ENCODE peak calls at places on chromosomes 16 and 17, in four cellular contexts. S, L, E and B are unnamed samples.
A peak's percentile ranks its signal among the peaks of the same experiment; 100 is the strongest.

GRCh38 chr17:83203073-83203471 is 123.7 kb downstream of the METRNL start:
- DNase-seq in S (no peak), L (no peak), E (peak; percentile 94), B (no peak)

GRCh38 chr17:40349477-40350409 is 14.8 kb downstream of the GJD3 start:
- DNase-seq in S (no peak), L (peak; percentile 48), E (no peak), B (no peak)

GRCh38 chr17:57338257-57338919 is 82.1 kb downstream of the MSI2 start:
- DNase-seq in S (no peak), L (no peak), E (no peak), B (no peak)

GRCh38 chr16:75494696-75495601 is at the start of gene CHST6:
- DNase-seq in S (peak; percentile 69), L (peak; percentile 93), E (peak; percentile 26), B (peak; percentile 88)

GRCh38 chr17:83067071-83067717 is 12.2 kb upstream of the METRNL start:
- DNase-seq in S (no peak), L (peak; percentile 36), E (no peak), B (peak; percentile 30)

GRCh38 chr17:40177275-40177874 is at the start of gene RAPGEFL1:
- DNase-seq in S (peak; percentile 75), L (peak; percentile 97), E (peak; percentile 79), B (peak; percentile 91)

GRCh38 chr16:4200000-4200780 is 41.7 kb downstream of the SRL start:
- DNase-seq in S (peak; percentile 35), L (peak; percentile 88), E (peak; percentile 72), B (peak; percentile 61)

GRCh38 chr17:67359960-67360817 is 6.2 kb downstream of the PSMD12 start:
- DNase-seq in S (no peak), L (peak; percentile 78), E (peak; percentile 24), B (no peak)

GRCh38 chr17:29617481-29618271 is 5.0 kb downstream of the CORO6 start:
- DNase-seq in S (no peak), L (peak; percentile 96), E (no peak), B (peak; percentile 91)

GRCh38 chr17:1005361-1005946 is 8.5 kb downstream of the TIMM22 start:
- DNase-seq in S (no peak), L (no peak), E (peak; percentile 33), B (no peak)

GRCh38 chr16:30521873-30522641 is 4.3 kb downstream of the ZNF768 start:
- DNase-seq in S (no peak), L (no peak), E (no peak), B (no peak)

GRCh38 chr17:80818871-80819270 is 172.8 kb upstream of the CHMP6 start:
- DNase-seq in S (no peak), L (no peak), E (no peak), B (no peak)

DNA sequence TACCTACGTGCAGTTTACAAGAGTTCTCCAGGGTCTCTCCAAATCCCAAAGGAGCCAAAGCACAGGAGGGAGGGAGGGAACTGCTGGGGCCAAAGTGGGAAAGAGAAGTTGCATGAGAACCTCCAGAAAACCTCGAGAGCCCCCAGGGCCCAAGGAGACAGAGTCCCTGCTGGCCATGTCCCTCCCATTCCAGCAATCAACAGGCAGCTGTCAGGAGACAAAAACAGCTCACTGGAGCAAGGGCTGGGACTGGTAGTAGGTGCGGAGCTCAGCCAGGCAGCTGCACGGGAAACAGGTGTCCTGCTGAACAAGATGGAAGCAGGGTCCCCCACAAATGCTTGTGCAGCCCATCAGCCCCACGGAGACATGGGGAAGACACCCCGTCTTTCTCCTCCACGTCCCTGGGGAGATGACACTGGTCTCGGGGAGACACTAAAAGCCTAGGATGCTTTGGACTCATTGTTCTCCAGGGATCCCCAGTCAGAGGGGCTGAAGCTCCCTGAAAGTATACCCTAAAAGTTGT is 34.5 kb downstream of the SDK2 start:
- DNase-seq in S (no peak), L (no peak), E (no peak), B (no peak)
- H3K9ac ChIP-seq in S (no peak overlapping the region), L (no peak overlapping the region), E (no peak overlapping the region), B (no peak overlapping the region)

DNA sequence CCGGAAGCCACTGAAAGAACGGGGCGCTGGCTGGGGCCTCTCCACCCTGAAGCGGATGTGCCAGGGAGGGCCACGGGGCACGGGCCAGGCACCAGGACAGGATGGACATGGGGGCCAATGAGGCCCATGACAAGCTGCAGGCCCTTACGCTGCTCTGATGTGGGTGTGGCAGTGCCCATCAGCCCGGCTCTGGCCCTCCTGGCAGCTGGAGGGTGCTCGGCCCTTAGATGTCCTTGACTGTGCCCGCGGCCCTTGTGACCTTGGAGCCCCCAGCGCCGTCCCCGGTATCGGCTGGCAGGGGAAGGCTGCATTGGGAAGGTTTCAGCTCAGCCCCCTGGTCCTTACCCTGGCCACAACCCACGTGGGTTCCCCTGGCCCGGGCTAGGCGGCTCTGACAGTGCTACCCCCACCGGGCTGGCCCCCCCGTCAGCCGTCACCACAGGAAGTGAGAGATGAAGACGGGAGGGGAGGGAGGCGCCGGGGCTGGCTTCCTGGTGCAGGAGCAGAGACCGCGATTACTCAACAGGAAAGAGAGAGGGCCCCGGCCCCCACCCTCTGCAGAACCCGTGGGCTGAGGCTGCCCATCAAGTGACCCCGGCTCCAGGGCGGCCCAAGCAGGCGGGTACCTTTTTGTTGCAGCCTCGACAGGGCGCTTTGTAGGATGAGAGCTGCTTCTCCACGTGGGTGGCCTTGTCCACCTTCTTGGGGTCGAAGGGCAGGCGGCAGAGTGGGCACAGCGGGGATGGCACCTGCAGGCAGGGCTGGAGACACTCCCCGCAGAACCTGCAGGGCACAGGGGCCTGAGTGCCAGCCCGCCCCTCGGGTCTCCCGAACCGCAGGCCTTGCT is 5.3 kb downstream of the RNF166 start:
- DNase-seq in S (no peak), L (no peak), E (peak; percentile 66), B (no peak)
- H3K4me1 ChIP-seq in S (peaks cover 9% of the 10 kb centered on the region), L (peaks cover 6% of the 10 kb centered on the region), E (peaks cover 11% of the 10 kb centered on the region), B (no peaks in the 10 kb centered on the region)

DNA sequence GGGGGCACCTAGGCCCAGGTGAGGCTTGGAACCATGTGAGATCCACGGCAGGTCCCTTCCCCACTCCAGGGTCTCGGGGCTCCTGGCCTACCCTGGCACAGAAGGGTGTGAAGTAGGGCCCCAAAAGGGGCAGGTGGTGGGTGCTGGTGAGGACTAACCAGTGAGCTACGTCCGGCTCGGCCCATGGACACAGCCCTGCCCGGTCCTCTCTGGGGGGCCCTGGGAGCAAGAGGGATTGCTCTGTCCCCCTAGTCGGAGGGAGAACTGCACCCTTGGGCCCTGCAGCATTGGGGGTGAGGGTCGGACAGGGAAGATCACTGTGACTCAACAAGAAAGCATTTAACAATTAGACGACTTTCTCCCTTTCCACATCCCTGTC is 2.9 kb downstream of the ENPP7 start:
- DNase-seq in S (no peak), L (no peak), E (no peak), B (no peak)
- H3K9ac ChIP-seq in S (no peak overlapping the region), L (no peak overlapping the region), E (no peak overlapping the region), B (no peak overlapping the region)

GRCh38 chr17:50722746-50723145 is 3.3 kb downstream of the LUC7L3 start:
- DNase-seq in S (no peak), L (no peak), E (no peak), B (no peak)
- H3K4me1 ChIP-seq in S (peaks cover 11% of the 10 kb centered on the region), L (peaks cover 4% of the 10 kb centered on the region), E (peaks cover 44% of the 10 kb centered on the region), B (peaks cover 4% of the 10 kb centered on the region)

DNA sequence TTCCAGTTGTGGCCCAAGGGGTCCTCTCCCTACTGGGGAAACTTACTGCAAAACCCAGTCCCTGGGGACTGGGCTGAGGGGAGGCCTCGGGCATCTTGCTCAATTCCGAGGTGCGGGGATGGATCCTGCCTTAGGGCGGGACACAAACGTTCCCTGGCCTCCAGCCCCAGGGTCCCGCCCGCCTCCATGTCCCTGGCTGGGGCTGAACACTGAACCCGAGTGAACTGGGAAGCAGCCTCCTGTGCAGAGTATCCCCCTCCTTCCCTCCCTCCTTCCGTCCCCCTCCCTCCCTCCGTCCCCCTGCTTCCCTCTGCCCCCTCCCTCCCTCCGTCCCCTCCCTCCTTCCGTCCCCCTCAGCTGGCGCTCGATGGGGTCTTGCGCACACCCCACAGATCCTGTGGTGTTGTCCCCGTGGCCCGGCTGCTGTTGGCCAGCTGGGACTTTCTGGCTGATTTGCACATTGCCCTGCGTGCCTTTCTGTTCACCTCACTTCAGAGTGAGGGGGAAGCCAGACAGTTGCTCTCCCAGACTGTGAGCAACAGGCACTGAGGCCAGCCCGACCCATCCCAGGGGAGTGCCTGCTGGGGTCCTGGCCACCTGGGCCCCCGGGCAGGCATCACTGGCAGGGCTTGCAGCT is 5.5 kb downstream of the TRAF7 start:
- DNase-seq in S (no peak), L (no peak), E (peak; percentile 36), B (no peak)
- H3K9ac ChIP-seq in S (peak overlapping the region; percentile 60), L (no peak overlapping the region), E (peak overlapping the region; percentile 67), B (no peak overlapping the region)

DNA sequence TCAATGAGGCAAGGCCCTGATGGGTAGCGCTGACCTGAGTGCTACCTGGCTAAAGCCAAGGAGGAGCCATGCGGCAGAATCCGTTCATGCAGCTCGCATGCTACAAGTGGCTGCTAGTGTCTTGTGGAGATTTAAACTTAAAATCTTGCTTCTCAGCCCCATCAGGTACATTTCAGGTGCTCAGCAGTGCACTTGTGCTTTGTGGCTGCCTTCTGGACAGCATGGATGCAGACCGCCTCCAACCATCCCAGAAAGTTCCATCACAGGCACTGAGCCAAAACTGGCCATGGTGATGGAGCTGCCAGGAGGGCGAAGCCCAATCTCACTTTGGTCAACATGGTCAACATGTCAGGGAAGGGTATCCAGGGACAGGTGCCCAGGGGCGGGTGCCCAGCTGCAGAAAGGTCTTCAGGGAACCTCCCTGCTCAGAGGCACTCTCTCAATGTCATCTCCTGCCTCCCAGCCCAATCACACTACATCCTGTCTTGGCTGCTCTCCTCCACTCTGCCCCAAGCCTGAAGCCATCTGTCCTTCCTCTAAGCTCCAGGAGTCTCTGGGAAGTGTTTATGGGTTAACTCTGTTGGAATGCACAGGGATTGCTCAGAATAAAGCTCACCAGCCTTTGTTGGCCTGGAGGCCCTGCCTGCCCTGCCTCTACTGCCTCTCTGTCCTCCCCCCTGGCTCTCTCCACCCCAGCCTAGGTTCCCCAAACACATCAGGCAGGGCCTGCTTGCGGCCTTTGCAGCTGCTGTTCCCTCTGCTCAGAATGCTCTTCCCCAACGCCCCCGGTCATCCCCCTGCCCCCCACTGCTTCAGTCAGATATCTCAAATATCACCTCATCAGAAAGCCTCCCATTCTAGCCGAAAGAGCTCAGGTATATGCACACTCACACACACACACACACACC is 18.3 kb upstream of the TNFRSF13B start:
- DNase-seq in S (no peak), L (peak; percentile 61), E (peak; percentile 14), B (peak; percentile 29)
- H3K4me1 ChIP-seq in S (no peaks in the 10 kb centered on the region), L (no peaks in the 10 kb centered on the region), E (peaks cover 11% of the 10 kb centered on the region), B (no peaks in the 10 kb centered on the region)

GRCh38 chr17:2392252-2393183 is 8.3 kb downstream of the MNT start:
- DNase-seq in S (peak; percentile 95), L (peak; percentile 99), E (peak; percentile 99), B (peak; percentile 97)
- H3K9ac ChIP-seq in S (peak overlapping the region; percentile 75), L (peak overlapping the region; percentile 98), E (peak overlapping the region; percentile 87), B (peak overlapping the region; percentile 23)

DNA sequence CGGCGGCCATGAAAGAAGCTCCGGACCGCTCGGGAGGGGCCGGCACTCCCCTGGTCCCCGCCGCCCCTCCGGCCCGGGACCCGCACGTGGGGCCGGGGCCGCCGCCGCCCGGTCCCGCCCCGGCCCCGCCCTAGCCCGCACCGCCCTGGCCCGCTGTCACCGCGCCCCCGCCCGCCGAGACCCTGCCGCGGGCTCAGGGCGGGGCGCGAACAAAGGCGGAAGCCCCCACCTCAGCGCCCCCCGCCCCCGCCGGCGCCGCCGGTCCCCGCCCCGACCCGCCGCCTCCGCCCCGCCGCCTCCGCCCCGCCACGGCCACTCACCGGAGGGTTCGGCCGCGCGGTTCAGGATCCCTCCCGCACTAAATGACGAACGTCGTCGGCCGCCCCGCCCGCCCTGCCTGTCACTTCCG is at the start of gene ARHGDIA:
- DNase-seq in S (no peak), L (no peak), E (no peak), B (no peak)
- H3K4me1 ChIP-seq in S (peaks cover 20% of the 10 kb centered on the region), L (no peaks in the 10 kb centered on the region), E (peaks cover 24% of the 10 kb centered on the region), B (no peaks in the 10 kb centered on the region)